ENCODE peak calls at places on chromosome 3, in nine cellular contexts. One of them, this sample, is unnamed.

GRCh38 chr3:149618151-149619123 is 39.4 kb downstream of the WWTR1 start:
- DNase-seq in progenitor cell of endocrine pancreas: no peak
- DNase-seq in iris pigment epithelial cell: peak
- DNase-seq in HEK293T: no peak
- DNase-seq in mesendoderm: peak
- DNase-seq in activated naive CD4-positive, alpha-beta T cell: no peak
- DNase-seq in germinal center: no peak
- DNase-seq in RWPE1: peak
- DNase-seq in NCI-H2081: no peak
- DNase-seq in this sample: no peak

GRCh38 chr3:51708216-51708845 is 1.5 kb downstream of the GRM2 start:
- DNase-seq in activated naive CD4-positive, alpha-beta T cell: no peak
- DNase-seq in iris pigment epithelial cell: no peak
- DNase-seq in HEK293T: no peak
- DNase-seq in RWPE1: no peak
- DNase-seq in germinal center: no peak
- DNase-seq in mesendoderm: no peak
- DNase-seq in NCI-H2081: no peak
- DNase-seq in progenitor cell of endocrine pancreas: no peak
- DNase-seq in this sample: no peak

GRCh38 chr3:71831599-71831998 is 46.7 kb upstream of the PROK2 start:
- DNase-seq in iris pigment epithelial cell: peak
- DNase-seq in activated naive CD4-positive, alpha-beta T cell: no peak
- DNase-seq in mesendoderm: no peak
- DNase-seq in NCI-H2081: no peak
- DNase-seq in germinal center: no peak
- DNase-seq in HEK293T: no peak
- DNase-seq in progenitor cell of endocrine pancreas: no peak
- DNase-seq in RWPE1: no peak
- DNase-seq in this sample: no peak

GRCh38 chr3:141305436-141305835 is 62.9 kb upstream of the ZBTB38 start:
- DNase-seq in RWPE1: no peak
- DNase-seq in NCI-H2081: peak
- DNase-seq in HEK293T: no peak
- DNase-seq in iris pigment epithelial cell: peak
- DNase-seq in progenitor cell of endocrine pancreas: no peak
- DNase-seq in mesendoderm: no peak
- DNase-seq in germinal center: no peak
- DNase-seq in activated naive CD4-positive, alpha-beta T cell: no peak
- DNase-seq in this sample: peak

GRCh38 chr3:137202941-137203340 is 245.2 kb downstream of the IL20RB start:
- DNase-seq in progenitor cell of endocrine pancreas: no peak
- DNase-seq in RWPE1: no peak
- DNase-seq in iris pigment epithelial cell: no peak
- DNase-seq in HEK293T: no peak
- DNase-seq in activated naive CD4-positive, alpha-beta T cell: no peak
- DNase-seq in NCI-H2081: no peak
- DNase-seq in mesendoderm: no peak
- DNase-seq in germinal center: no peak
- DNase-seq in this sample: no peak

GRCh38 chr3:149800693-149801092 is 8.3 kb upstream of the ANKUB1 start:
- DNase-seq in NCI-H2081: no peak
- DNase-seq in iris pigment epithelial cell: no peak
- DNase-seq in progenitor cell of endocrine pancreas: no peak
- DNase-seq in HEK293T: no peak
- DNase-seq in mesendoderm: no peak
- DNase-seq in RWPE1: no peak
- DNase-seq in germinal center: no peak
- DNase-seq in activated naive CD4-positive, alpha-beta T cell: no peak
- DNase-seq in this sample: no peak

GRCh38 chr3:52299815-52300611 is 12.4 kb downstream of the GLYCTK start:
- DNase-seq in RWPE1: no peak
- DNase-seq in iris pigment epithelial cell: peak
- DNase-seq in germinal center: no peak
- DNase-seq in activated naive CD4-positive, alpha-beta T cell: no peak
- DNase-seq in progenitor cell of endocrine pancreas: no peak
- DNase-seq in NCI-H2081: peak
- DNase-seq in mesendoderm: peak
- DNase-seq in HEK293T: no peak
- DNase-seq in this sample: peak

GRCh38 chr3:197224034-197224444 is 74.4 kb downstream of the DLG1 start:
- DNase-seq in mesendoderm: peak
- DNase-seq in progenitor cell of endocrine pancreas: no peak
- DNase-seq in activated naive CD4-positive, alpha-beta T cell: no peak
- DNase-seq in NCI-H2081: peak
- DNase-seq in germinal center: peak
- DNase-seq in HEK293T: peak
- DNase-seq in iris pigment epithelial cell: peak
- DNase-seq in RWPE1: peak
- DNase-seq in this sample: peak

GRCh38 chr3:99789322-99789721 is 28.3 kb upstream of the CMSS1 start:
- DNase-seq in RWPE1: peak
- DNase-seq in iris pigment epithelial cell: peak
- DNase-seq in HEK293T: peak
- DNase-seq in progenitor cell of endocrine pancreas: no peak
- DNase-seq in mesendoderm: peak
- DNase-seq in activated naive CD4-positive, alpha-beta T cell: no peak
- DNase-seq in germinal center: peak
- DNase-seq in NCI-H2081: peak
- DNase-seq in this sample: peak

GRCh38 chr3:113557374-113557773 is 25.0 kb downstream of the SIDT1 start:
- DNase-seq in mesendoderm: peak
- DNase-seq in progenitor cell of endocrine pancreas: no peak
- DNase-seq in NCI-H2081: no peak
- DNase-seq in RWPE1: peak
- DNase-seq in HEK293T: no peak
- DNase-seq in activated naive CD4-positive, alpha-beta T cell: no peak
- DNase-seq in iris pigment epithelial cell: peak
- DNase-seq in germinal center: no peak
- DNase-seq in this sample: no peak

GRCh38 chr3:69378112-69378799 is 7.6 kb downstream of the FRMD4B start:
- DNase-seq in progenitor cell of endocrine pancreas: no peak
- DNase-seq in HEK293T: no peak
- DNase-seq in germinal center: no peak
- DNase-seq in iris pigment epithelial cell: no peak
- DNase-seq in mesendoderm: no peak
- DNase-seq in NCI-H2081: no peak
- DNase-seq in RWPE1: no peak
- DNase-seq in activated naive CD4-positive, alpha-beta T cell: no peak
- DNase-seq in this sample: no peak

GRCh38 chr3:65689436-65689835 is 349.3 kb downstream of the MAGI1 start:
- DNase-seq in germinal center: no peak
- DNase-seq in activated naive CD4-positive, alpha-beta T cell: no peak
- DNase-seq in progenitor cell of endocrine pancreas: no peak
- DNase-seq in HEK293T: no peak
- DNase-seq in mesendoderm: peak
- DNase-seq in NCI-H2081: no peak
- DNase-seq in RWPE1: no peak
- DNase-seq in iris pigment epithelial cell: no peak
- DNase-seq in this sample: no peak

GRCh38 chr3:194265505-194265892 is 85.6 kb downstream of the CPN2 start:
- DNase-seq in progenitor cell of endocrine pancreas: no peak
- DNase-seq in HEK293T: no peak
- DNase-seq in activated naive CD4-positive, alpha-beta T cell: no peak
- DNase-seq in germinal center: no peak
- DNase-seq in RWPE1: peak
- DNase-seq in mesendoderm: no peak
- DNase-seq in iris pigment epithelial cell: peak
- DNase-seq in NCI-H2081: peak
- DNase-seq in this sample: no peak

GRCh38 chr3:37136067-37136466 is 38.3 kb downstream of the LRRFIP2 start:
- DNase-seq in mesendoderm: no peak
- DNase-seq in progenitor cell of endocrine pancreas: no peak
- DNase-seq in HEK293T: no peak
- DNase-seq in germinal center: no peak
- DNase-seq in RWPE1: no peak
- DNase-seq in NCI-H2081: no peak
- DNase-seq in activated naive CD4-positive, alpha-beta T cell: no peak
- DNase-seq in iris pigment epithelial cell: no peak
- DNase-seq in this sample: no peak

GRCh38 chr3:197406266-197406665 is 107.9 kb upstream of the DLG1 start:
- DNase-seq in germinal center: no peak
- DNase-seq in HEK293T: no peak
- DNase-seq in NCI-H2081: no peak
- DNase-seq in activated naive CD4-positive, alpha-beta T cell: no peak
- DNase-seq in mesendoderm: no peak
- DNase-seq in RWPE1: no peak
- DNase-seq in iris pigment epithelial cell: peak
- DNase-seq in progenitor cell of endocrine pancreas: no peak
- DNase-seq in this sample: no peak

GRCh38 chr3:49017978-49018706 is at the start of gene DALRD3:
- DNase-seq in germinal center: peak
- DNase-seq in activated naive CD4-positive, alpha-beta T cell: peak
- DNase-seq in iris pigment epithelial cell: peak
- DNase-seq in NCI-H2081: peak
- DNase-seq in HEK293T: peak
- DNase-seq in RWPE1: no peak
- DNase-seq in mesendoderm: peak
- DNase-seq in progenitor cell of endocrine pancreas: peak
- DNase-seq in this sample: peak

GRCh38 chr3:135034291-135034768 is 239.3 kb downstream of the EPHB1 start:
- DNase-seq in activated naive CD4-positive, alpha-beta T cell: no peak
- DNase-seq in HEK293T: no peak
- DNase-seq in progenitor cell of endocrine pancreas: no peak
- DNase-seq in germinal center: no peak
- DNase-seq in mesendoderm: no peak
- DNase-seq in iris pigment epithelial cell: no peak
- DNase-seq in NCI-H2081: peak
- DNase-seq in RWPE1: no peak
- DNase-seq in this sample: peak

GRCh38 chr3:186320862-186321568 is 41.0 kb downstream of the DGKG start:
- DNase-seq in HEK293T: no peak
- DNase-seq in activated naive CD4-positive, alpha-beta T cell: no peak
- DNase-seq in RWPE1: peak
- DNase-seq in iris pigment epithelial cell: peak
- DNase-seq in NCI-H2081: no peak
- DNase-seq in germinal center: no peak
- DNase-seq in progenitor cell of endocrine pancreas: no peak
- DNase-seq in mesendoderm: no peak
- DNase-seq in this sample: no peak

GRCh38 chr3:81936817-81937216 is 175.4 kb upstream of the GBE1 start:
- DNase-seq in germinal center: no peak
- DNase-seq in activated naive CD4-positive, alpha-beta T cell: no peak
- DNase-seq in progenitor cell of endocrine pancreas: no peak
- DNase-seq in RWPE1: no peak
- DNase-seq in mesendoderm: peak
- DNase-seq in NCI-H2081: no peak
- DNase-seq in HEK293T: no peak
- DNase-seq in iris pigment epithelial cell: no peak
- DNase-seq in this sample: no peak

GRCh38 chr3:139120336-139120971 is 75.8 kb upstream of the PRR23C start:
- DNase-seq in mesendoderm: peak
- DNase-seq in RWPE1: no peak
- DNase-seq in activated naive CD4-positive, alpha-beta T cell: no peak
- DNase-seq in germinal center: no peak
- DNase-seq in NCI-H2081: no peak
- DNase-seq in iris pigment epithelial cell: peak
- DNase-seq in progenitor cell of endocrine pancreas: no peak
- DNase-seq in HEK293T: no peak
- DNase-seq in this sample: no peak

GRCh38 chr3:126476166-126476975 is 680 bp upstream of the ZXDC start:
- DNase-seq in mesendoderm: peak
- DNase-seq in iris pigment epithelial cell: peak
- DNase-seq in NCI-H2081: peak
- DNase-seq in germinal center: no peak
- DNase-seq in HEK293T: peak
- DNase-seq in RWPE1: no peak
- DNase-seq in progenitor cell of endocrine pancreas: peak
- DNase-seq in activated naive CD4-positive, alpha-beta T cell: peak
- DNase-seq in this sample: peak

GRCh38 chr3:14848906-14849305 is 30.1 kb downstream of the FGD5 start:
- DNase-seq in RWPE1: no peak
- DNase-seq in progenitor cell of endocrine pancreas: no peak
- DNase-seq in germinal center: no peak
- DNase-seq in iris pigment epithelial cell: no peak
- DNase-seq in activated naive CD4-positive, alpha-beta T cell: no peak
- DNase-seq in NCI-H2081: no peak
- DNase-seq in mesendoderm: no peak
- DNase-seq in HEK293T: no peak
- DNase-seq in this sample: no peak

GRCh38 chr3:14508966-14509795 is 31.0 kb downstream of the GRIP2 start:
- DNase-seq in RWPE1: peak
- DNase-seq in NCI-H2081: peak
- DNase-seq in progenitor cell of endocrine pancreas: peak
- DNase-seq in iris pigment epithelial cell: no peak
- DNase-seq in mesendoderm: peak
- DNase-seq in germinal center: peak
- DNase-seq in HEK293T: peak
- DNase-seq in activated naive CD4-positive, alpha-beta T cell: peak
- DNase-seq in this sample: peak

GRCh38 chr3:2156244-2156847 is 57.7 kb downstream of the CNTN4 start:
- DNase-seq in iris pigment epithelial cell: no peak
- DNase-seq in progenitor cell of endocrine pancreas: peak
- DNase-seq in activated naive CD4-positive, alpha-beta T cell: no peak
- DNase-seq in HEK293T: peak
- DNase-seq in NCI-H2081: no peak
- DNase-seq in RWPE1: no peak
- DNase-seq in mesendoderm: peak
- DNase-seq in germinal center: peak
- DNase-seq in this sample: no peak

This sample was measured in NCI-H526.